ENCODE peak calls at places on chromosomes 5 and 9, in eight cellular contexts. One of them, this sample, is unnamed.
A peak's percentile ranks its signal among the peaks of the same experiment; 100 is the strongest.

GRCh38 chr9:69671904-69672827 is at the start of gene APBA1:
- DNase-seq in HS-5: no peak
- DNase-seq in NCI-H1417: peak; percentile 87
- DNase-seq in fibroblast of pulmonary artery: peak; percentile 60
- DNase-seq in GM20000: peak; percentile 66
- DNase-seq in AG10803: peak; percentile 47
- DNase-seq in GM13976: peak; percentile 54
- DNase-seq in T-helper 9 cell: peak; percentile 16
- DNase-seq in this sample: peak; percentile 36

GRCh38 chr5:135167634-135168033 is 133.6 kb upstream of the PITX1 start:
- DNase-seq in HS-5: no peak
- DNase-seq in NCI-H1417: no peak
- DNase-seq in fibroblast of pulmonary artery: no peak
- DNase-seq in GM20000: no peak
- DNase-seq in AG10803: no peak
- DNase-seq in GM13976: no peak
- DNase-seq in T-helper 9 cell: no peak
- DNase-seq in this sample: no peak

GRCh38 chr5:96408276-96408777 is 24.7 kb downstream of the PCSK1 start:
- DNase-seq in HS-5: peak; percentile 87
- DNase-seq in NCI-H1417: no peak
- DNase-seq in fibroblast of pulmonary artery: peak; percentile 99
- DNase-seq in GM20000: no peak
- DNase-seq in AG10803: peak; percentile 81
- DNase-seq in GM13976: no peak
- DNase-seq in T-helper 9 cell: no peak
- DNase-seq in this sample: peak; percentile 81

GRCh38 chr9:110208031-110208430 is at the start of gene C9orf152:
- DNase-seq in HS-5: no peak
- DNase-seq in NCI-H1417: no peak
- DNase-seq in fibroblast of pulmonary artery: no peak
- DNase-seq in GM20000: no peak
- DNase-seq in AG10803: no peak
- DNase-seq in GM13976: no peak
- DNase-seq in T-helper 9 cell: no peak
- DNase-seq in this sample: no peak

GRCh38 chr5:95042040-95042439 is 242.9 kb downstream of the MCTP1 start:
- DNase-seq in HS-5: no peak
- DNase-seq in NCI-H1417: peak; percentile 51
- DNase-seq in fibroblast of pulmonary artery: no peak
- DNase-seq in GM20000: no peak
- DNase-seq in AG10803: no peak
- DNase-seq in GM13976: no peak
- DNase-seq in T-helper 9 cell: no peak
- DNase-seq in this sample: no peak

GRCh38 chr5:173642895-173643481 is 26.5 kb upstream of the BOD1 start:
- DNase-seq in HS-5: no peak
- DNase-seq in NCI-H1417: no peak
- DNase-seq in fibroblast of pulmonary artery: no peak
- DNase-seq in GM20000: no peak
- DNase-seq in AG10803: no peak
- DNase-seq in GM13976: no peak
- DNase-seq in T-helper 9 cell: no peak
- DNase-seq in this sample: no peak

GRCh38 chr9:126159661-126160060 is 167.0 kb upstream of the MVB12B start:
- DNase-seq in HS-5: no peak
- DNase-seq in NCI-H1417: no peak
- DNase-seq in fibroblast of pulmonary artery: no peak
- DNase-seq in GM20000: peak; percentile 0
- DNase-seq in AG10803: no peak
- DNase-seq in GM13976: peak; percentile 3
- DNase-seq in T-helper 9 cell: no peak
- DNase-seq in this sample: no peak

GRCh38 chr9:94772128-94772527 is 45.6 kb downstream of the AOPEP start:
- DNase-seq in HS-5: no peak
- DNase-seq in NCI-H1417: no peak
- DNase-seq in fibroblast of pulmonary artery: no peak
- DNase-seq in GM20000: no peak
- DNase-seq in AG10803: no peak
- DNase-seq in GM13976: no peak
- DNase-seq in T-helper 9 cell: no peak
- DNase-seq in this sample: no peak

GRCh38 chr5:133222521-133222920 is 170.7 kb downstream of the HSPA4 start:
- DNase-seq in HS-5: no peak
- DNase-seq in NCI-H1417: no peak
- DNase-seq in fibroblast of pulmonary artery: no peak
- DNase-seq in GM20000: no peak
- DNase-seq in AG10803: no peak
- DNase-seq in GM13976: no peak
- DNase-seq in T-helper 9 cell: no peak
- DNase-seq in this sample: no peak